ENCODE peak calls at places on chromosomes 3 and 15, in six cellular contexts. C, N, I, E, T and Q are unnamed samples.

GRCh38 chr15:101540480-101541239 is 51.2 kb upstream of the PCSK6 start:
- DNase-seq in T (no peak), C (peak; percentile 65), N (no peak), I (no peak), E (no peak), Q (no peak)

GRCh38 chr3:81995334-81995733 is 233.9 kb upstream of the GBE1 start:
- DNase-seq in E (no peak), I (no peak), N (no peak), T (no peak), C (no peak), Q (no peak)

GRCh38 chr3:76039431-76039830 is 254.1 kb upstream of the ZNF717 start:
- DNase-seq in E (no peak), T (no peak), C (no peak), N (no peak), I (no peak), Q (no peak)

GRCh38 chr15:31236184-31237041 is 90.2 kb upstream of the KLF13 start:
- DNase-seq in I (peak; percentile 63), T (no peak), N (no peak), E (no peak), C (peak; percentile 64), Q (no peak)

GRCh38 chr3:9066141-9066540 is 102.9 kb upstream of the RAD18 start:
- DNase-seq in I (no peak), N (no peak), E (no peak), T (no peak), C (no peak), Q (no peak)

GRCh38 chr3:45817788-45818523 is 21.6 kb upstream of the SLC6A20 start:
- DNase-seq in C (no peak), N (no peak), I (no peak), T (no peak), E (no peak), Q (no peak)

GRCh38 chr15:78712797-78713515 is 71.9 kb upstream of the CHRNB4 start:
- DNase-seq in E (no peak), T (no peak), C (no peak), I (no peak), N (no peak), Q (no peak)

GRCh38 chr3:32238816-32239637 is 547 bp downstream of the CMTM8 start:
- DNase-seq in T (no peak), C (no peak), I (no peak), E (peak; percentile 37), N (no peak), Q (peak; percentile 21)

GRCh38 chr3:125606291-125606690 is 11.0 kb upstream of the OSBPL11 start:
- DNase-seq in E (no peak), T (no peak), N (no peak), C (no peak), I (no peak), Q (no peak)

GRCh38 chr15:43872416-43873020 is 45.7 kb downstream of the WDR76 start:
- DNase-seq in E (no peak), T (peak; percentile 60), C (peak; percentile 57), I (peak; percentile 57), N (peak; percentile 4), Q (no peak)

GRCh38 chr15:72222433-72222832 is 8.6 kb downstream of the PKM start:
- DNase-seq in I (no peak), T (no peak), E (no peak), N (no peak), C (no peak), Q (no peak)

GRCh38 chr3:130905551-130905950 is 11.7 kb downstream of the ATP2C1 start:
- DNase-seq in T (no peak), N (no peak), C (no peak), E (no peak), I (no peak), Q (no peak)

GRCh38 chr3:171234298-171235020 is 207.9 kb upstream of the SLC2A2 start:
- DNase-seq in C (no peak), T (no peak), E (no peak), I (no peak), N (no peak), Q (no peak)

GRCh38 chr3:37668831-37669610 is 192.7 kb upstream of the CTDSPL start:
- DNase-seq in C (no peak), T (no peak), E (no peak), I (no peak), N (no peak), Q (no peak)

GRCh38 chr3:129276385-129276784 is 2.3 kb upstream of the HMCES start:
- DNase-seq in I (no peak), E (peak; percentile 64), N (peak; percentile 85), C (no peak), T (no peak), Q (peak; percentile 53)

GRCh38 chr15:80699981-80700380 is 4.9 kb downstream of the ABHD17C start:
- DNase-seq in E (no peak), T (no peak), C (no peak), N (no peak), I (no peak), Q (no peak)

GRCh38 chr3:42683875-42684593 is 1.3 kb upstream of the KLHL40 start:
- DNase-seq in N (no peak), I (peak; percentile 98), T (no peak), C (peak; percentile 71), E (no peak), Q (peak; percentile 12)

GRCh38 chr15:33242669-33243191 is 48.2 kb upstream of the FMN1 start:
- DNase-seq in I (no peak), N (no peak), E (no peak), C (no peak), T (no peak), Q (no peak)

GRCh38 chr3:168165390-168166269 is 69.9 kb upstream of the GOLIM4 start:
- DNase-seq in T (no peak), N (peak; percentile 47), I (peak; percentile 66), C (peak; percentile 73), E (peak; percentile 10), Q (peak; percentile 5)

GRCh38 chr3:58266577-58266976 is 29.0 kb downstream of the ABHD6 start:
- DNase-seq in E (no peak), N (no peak), C (no peak), T (no peak), I (no peak), Q (no peak)

GRCh38 chr3:157170861-157171260 is 10.9 kb upstream of the CCNL1 start:
- DNase-seq in N (no peak), I (peak; percentile 35), E (no peak), C (no peak), T (no peak), Q (no peak)

GRCh38 chr3:42037318-42037945 is 53.7 kb upstream of the TRAK1 start:
- DNase-seq in I (no peak), N (no peak), T (no peak), C (no peak), E (no peak), Q (no peak)

GRCh38 chr3:157499342-157499963 is 3.8 kb downstream of the VEPH1 start:
- DNase-seq in N (no peak), C (peak; percentile 61), E (no peak), T (peak; percentile 83), I (no peak), Q (no peak)

GRCh38 chr15:58058729-58059128 is 6.8 kb downstream of the ALDH1A2 start:
- DNase-seq in E (no peak), T (no peak), C (no peak), N (no peak), I (no peak), Q (no peak)

GRCh38 chr3:28376424-28376823 is 27.8 kb upstream of the AZI2 start:
- DNase-seq in C (no peak), I (no peak), T (no peak), N (no peak), E (no peak), Q (no peak)

DNA sequence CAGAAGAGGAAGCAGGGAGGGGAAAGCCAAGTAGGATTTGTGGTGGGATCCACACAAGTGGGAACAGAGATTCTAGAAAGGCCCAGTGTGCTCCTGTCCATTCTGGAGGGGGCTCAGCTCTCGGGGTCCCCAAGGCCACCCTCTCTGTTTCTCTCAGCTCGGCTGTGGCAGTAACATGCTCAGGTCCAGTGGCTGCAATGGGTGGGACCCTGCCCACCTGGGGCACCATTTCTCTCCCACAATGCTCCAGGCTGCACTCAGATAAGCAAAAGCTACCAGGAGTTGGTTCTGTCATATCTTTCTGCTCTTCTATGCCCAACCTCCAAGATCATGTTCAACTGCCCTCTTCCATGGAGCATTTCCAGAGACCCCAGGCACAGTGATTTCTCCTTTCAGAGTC is 40.9 kb downstream of the ITGA11 start:
- DNase-seq in E (no peak), T (peak; percentile 14), C (no peak), N (no peak), I (no peak), Q (no peak)
- TF ChIP-seq POLR2A in E (no peak), T (no peak), C (no peak), N (no peak), I (no peak), Q (no peak)

DNA sequence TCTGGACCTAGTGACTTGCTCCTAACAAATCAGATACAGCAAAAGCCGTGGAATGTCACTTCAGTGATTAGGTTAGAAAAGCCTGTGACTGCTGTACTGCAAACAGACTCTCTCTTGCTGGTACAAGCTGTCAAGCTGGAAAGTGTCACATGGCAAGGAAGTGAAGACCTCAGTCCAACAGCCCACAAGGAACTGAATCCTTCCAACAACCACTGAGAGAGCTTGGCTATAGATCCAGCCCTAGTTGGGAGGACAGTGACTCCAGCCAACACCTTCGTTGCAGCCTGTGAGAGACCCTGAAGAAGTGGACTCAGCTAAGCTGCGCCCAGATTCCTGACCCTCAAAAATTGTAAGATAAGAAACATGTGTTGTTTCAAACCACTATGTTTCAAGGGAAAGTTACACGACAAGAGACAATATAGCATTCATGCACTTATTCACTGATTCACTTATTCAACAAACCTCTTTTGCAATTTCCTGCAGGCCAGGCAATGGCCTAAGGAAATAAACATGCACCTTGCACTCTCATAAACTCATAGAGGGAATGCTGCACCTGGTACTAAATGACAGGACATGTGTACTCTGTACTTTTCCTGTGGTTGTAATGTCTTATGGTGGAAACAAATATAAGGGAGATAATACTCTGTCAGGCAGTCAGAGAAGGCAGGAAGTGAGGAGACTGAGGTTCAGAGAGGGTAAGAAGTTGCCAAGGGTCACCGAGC is 142.9 kb downstream of the CADPS start:
- DNase-seq in I (no peak), N (no peak), C (peak; percentile 88), E (no peak), T (no peak), Q (no peak)
- TF ChIP-seq TAF1 in I (no peak), N (no peak), C (no peak), E (no peak), T (no peak), Q (no peak)

GRCh38 chr3:53530205-53530604 is 35.8 kb downstream of the CACNA1D start:
- DNase-seq in E (no peak), N (no peak), C (no peak), I (no peak), T (no peak), Q (no peak)
- TF ChIP-seq POLR2AphosphoS5 in E (no peak), N (no peak), C (no peak), I (no peak), T (no peak), Q (no peak)

GRCh38 chr15:76174654-76175053 is 114.9 kb downstream of the TMEM266 start:
- DNase-seq in N (no peak), T (no peak), I (no peak), C (no peak), E (no peak), Q (no peak)

GRCh38 chr15:76172782-76173181 is 113.0 kb downstream of the TMEM266 start:
- DNase-seq in E (no peak), I (no peak), N (no peak), T (no peak), C (no peak), Q (no peak)

GRCh38 chr15:76175442-76175841 is 115.7 kb downstream of the TMEM266 start:
- DNase-seq in T (no peak), I (no peak), E (no peak), C (no peak), N (no peak), Q (no peak)

GRCh38 chr15:76176059-76176458 is 116.3 kb downstream of the TMEM266 start:
- DNase-seq in E (no peak), T (no peak), N (no peak), I (no peak), C (no peak), Q (no peak)

GRCh38 chr15:76173317-76173834 is 113.6 kb downstream of the TMEM266 start:
- DNase-seq in N (no peak), C (no peak), T (no peak), I (no peak), E (no peak), Q (no peak)
- TF ChIP-seq POLR2A in N (no peak), C (no peak), T (no peak), I (no peak), E (no peak), Q (no peak)